ENCODE peak calls at places on chromosomes 6 and 20, in six cellular contexts. One of them, this sample, is unnamed.

GRCh38 chr20:23129891-23130621 is 43.9 kb upstream of the CD93 start:
- DNase-seq in neuronal stem cell: no peak
- DNase-seq in mesenchymal stem cell: no peak
- DNase-seq in IMR-90: no peak
- DNase-seq in trophoblast cell: no peak
- DNase-seq in H1: no peak
- DNase-seq in this sample: no peak

GRCh38 chr6:163780993-163781392 is 366.5 kb downstream of the QKI start:
- DNase-seq in neuronal stem cell: peak; percentile 15
- DNase-seq in mesenchymal stem cell: no peak
- DNase-seq in IMR-90: peak; percentile 11
- DNase-seq in trophoblast cell: no peak
- DNase-seq in H1: no peak
- DNase-seq in this sample: peak; percentile 45

GRCh38 chr20:13610205-13610604 is 28.5 kb downstream of the TASP1 start:
- DNase-seq in neuronal stem cell: no peak
- DNase-seq in mesenchymal stem cell: no peak
- DNase-seq in IMR-90: no peak
- DNase-seq in trophoblast cell: no peak
- DNase-seq in H1: no peak
- DNase-seq in this sample: peak; percentile 49

GRCh38 chr6:133114973-133115372 is 126.2 kb upstream of the EYA4 start:
- DNase-seq in neuronal stem cell: no peak
- DNase-seq in mesenchymal stem cell: no peak
- DNase-seq in IMR-90: peak; percentile 18
- DNase-seq in trophoblast cell: no peak
- DNase-seq in H1: no peak
- DNase-seq in this sample: no peak

GRCh38 chr6:10146723-10147451 is 268.0 kb downstream of the TFAP2A start:
- DNase-seq in neuronal stem cell: peak; percentile 37
- DNase-seq in mesenchymal stem cell: peak; percentile 44
- DNase-seq in IMR-90: peak; percentile 8
- DNase-seq in trophoblast cell: peak; percentile 8
- DNase-seq in H1: no peak
- DNase-seq in this sample: peak; percentile 53

GRCh38 chr6:44128020-44128917 is 915 bp downstream of the TMEM63B start:
- DNase-seq in neuronal stem cell: no peak
- DNase-seq in mesenchymal stem cell: peak; percentile 57
- DNase-seq in IMR-90: no peak
- DNase-seq in trophoblast cell: no peak
- DNase-seq in H1: peak; percentile 70
- DNase-seq in this sample: peak; percentile 48

GRCh38 chr20:46377532-46377931 is 28.9 kb downstream of the ELMO2 start:
- DNase-seq in neuronal stem cell: no peak
- DNase-seq in mesenchymal stem cell: no peak
- DNase-seq in IMR-90: no peak
- DNase-seq in trophoblast cell: no peak
- DNase-seq in H1: no peak
- DNase-seq in this sample: no peak

GRCh38 chr6:33297406-33297955 is 1.3 kb downstream of the RGL2 start:
- DNase-seq in neuronal stem cell: no peak
- DNase-seq in mesenchymal stem cell: no peak
- DNase-seq in IMR-90: no peak
- DNase-seq in trophoblast cell: peak; percentile 85
- DNase-seq in H1: peak; percentile 91
- DNase-seq in this sample: peak; percentile 88

GRCh38 chr6:44564906-44565524 is 177.5 kb downstream of the CDC5L start:
- DNase-seq in neuronal stem cell: no peak
- DNase-seq in mesenchymal stem cell: no peak
- DNase-seq in IMR-90: no peak
- DNase-seq in trophoblast cell: no peak
- DNase-seq in H1: no peak
- DNase-seq in this sample: no peak

GRCh38 chr6:78810698-78811097 is 56.7 kb upstream of the IRAK1BP1 start:
- DNase-seq in neuronal stem cell: no peak
- DNase-seq in mesenchymal stem cell: no peak
- DNase-seq in IMR-90: peak; percentile 31
- DNase-seq in trophoblast cell: peak; percentile 20
- DNase-seq in H1: no peak
- DNase-seq in this sample: no peak

GRCh38 chr6:25061289-25061945 is 125.7 kb upstream of the RIPOR2 start:
- DNase-seq in neuronal stem cell: peak; percentile 6
- DNase-seq in mesenchymal stem cell: no peak
- DNase-seq in IMR-90: peak; percentile 14
- DNase-seq in trophoblast cell: no peak
- DNase-seq in H1: no peak
- DNase-seq in this sample: no peak

GRCh38 chr6:84687487-84687886 is 76.9 kb downstream of the TBX18 start:
- DNase-seq in neuronal stem cell: peak; percentile 36
- DNase-seq in mesenchymal stem cell: no peak
- DNase-seq in IMR-90: no peak
- DNase-seq in trophoblast cell: no peak
- DNase-seq in H1: no peak
- DNase-seq in this sample: no peak

GRCh38 chr6:64221776-64222175 is 586.2 kb downstream of the PHF3 start:
- DNase-seq in neuronal stem cell: no peak
- DNase-seq in mesenchymal stem cell: no peak
- DNase-seq in IMR-90: peak; percentile 7
- DNase-seq in trophoblast cell: no peak
- DNase-seq in H1: no peak
- DNase-seq in this sample: no peak

GRCh38 chr6:28203201-28203600 is 21.9 kb upstream of the ZSCAN9 start:
- DNase-seq in neuronal stem cell: no peak
- DNase-seq in mesenchymal stem cell: no peak
- DNase-seq in IMR-90: no peak
- DNase-seq in trophoblast cell: no peak
- DNase-seq in H1: peak; percentile 63
- DNase-seq in this sample: peak; percentile 65

GRCh38 chr20:46226602-46227001 is 81.7 kb downstream of the CDH22 start:
- DNase-seq in neuronal stem cell: no peak
- DNase-seq in mesenchymal stem cell: peak; percentile 25
- DNase-seq in IMR-90: peak; percentile 32
- DNase-seq in trophoblast cell: no peak
- DNase-seq in H1: no peak
- DNase-seq in this sample: no peak

GRCh38 chr6:139588076-139588639 is 213.7 kb upstream of the CITED2 start:
- DNase-seq in neuronal stem cell: no peak
- DNase-seq in mesenchymal stem cell: peak; percentile 75
- DNase-seq in IMR-90: peak; percentile 65
- DNase-seq in trophoblast cell: no peak
- DNase-seq in H1: no peak
- DNase-seq in this sample: no peak

GRCh38 chr6:141724731-141725130 is 408.0 kb upstream of the GJE1 start:
- DNase-seq in neuronal stem cell: no peak
- DNase-seq in mesenchymal stem cell: no peak
- DNase-seq in IMR-90: no peak
- DNase-seq in trophoblast cell: no peak
- DNase-seq in H1: no peak
- DNase-seq in this sample: no peak

GRCh38 chr6:33123732-33124524 is 48.1 kb downstream of the HLA-DPB1 start:
- DNase-seq in neuronal stem cell: no peak
- DNase-seq in mesenchymal stem cell: peak; percentile 9
- DNase-seq in IMR-90: peak; percentile 30
- DNase-seq in trophoblast cell: peak; percentile 29
- DNase-seq in H1: no peak
- DNase-seq in this sample: peak; percentile 62

GRCh38 chr6:154814063-154814462 is 80.8 kb downstream of the SCAF8 start:
- DNase-seq in neuronal stem cell: no peak
- DNase-seq in mesenchymal stem cell: no peak
- DNase-seq in IMR-90: no peak
- DNase-seq in trophoblast cell: no peak
- DNase-seq in H1: no peak
- DNase-seq in this sample: no peak
- H4K91ac ChIP-seq in neuronal stem cell: no peak overlapping the region
- H4K91ac ChIP-seq in mesenchymal stem cell: no peak overlapping the region
- H4K91ac ChIP-seq in IMR-90: no peak overlapping the region
- H4K91ac ChIP-seq in trophoblast cell: no peak overlapping the region
- H4K91ac ChIP-seq in H1: no peak overlapping the region
- H4K91ac ChIP-seq in this sample: no peak overlapping the region

GRCh38 chr20:38607351-38607750 is 5.7 kb downstream of the ARHGAP40 start:
- DNase-seq in neuronal stem cell: no peak
- DNase-seq in mesenchymal stem cell: no peak
- DNase-seq in IMR-90: no peak
- DNase-seq in trophoblast cell: no peak
- DNase-seq in H1: no peak
- DNase-seq in this sample: peak; percentile 52

GRCh38 chr20:38604873-38605303 is 3.3 kb downstream of the ARHGAP40 start:
- DNase-seq in neuronal stem cell: peak; percentile 21
- DNase-seq in mesenchymal stem cell: peak; percentile 56
- DNase-seq in IMR-90: peak; percentile 14
- DNase-seq in trophoblast cell: no peak
- DNase-seq in H1: no peak
- DNase-seq in this sample: no peak

GRCh38 chr20:38610521-38610920 is 8.9 kb downstream of the ARHGAP40 start:
- DNase-seq in neuronal stem cell: no peak
- DNase-seq in mesenchymal stem cell: no peak
- DNase-seq in IMR-90: peak; percentile 6
- DNase-seq in trophoblast cell: no peak
- DNase-seq in H1: no peak
- DNase-seq in this sample: no peak

GRCh38 chr20:38609828-38610227 is 8.2 kb downstream of the ARHGAP40 start:
- DNase-seq in neuronal stem cell: no peak
- DNase-seq in mesenchymal stem cell: no peak
- DNase-seq in IMR-90: no peak
- DNase-seq in trophoblast cell: no peak
- DNase-seq in H1: no peak
- DNase-seq in this sample: no peak

DNA sequence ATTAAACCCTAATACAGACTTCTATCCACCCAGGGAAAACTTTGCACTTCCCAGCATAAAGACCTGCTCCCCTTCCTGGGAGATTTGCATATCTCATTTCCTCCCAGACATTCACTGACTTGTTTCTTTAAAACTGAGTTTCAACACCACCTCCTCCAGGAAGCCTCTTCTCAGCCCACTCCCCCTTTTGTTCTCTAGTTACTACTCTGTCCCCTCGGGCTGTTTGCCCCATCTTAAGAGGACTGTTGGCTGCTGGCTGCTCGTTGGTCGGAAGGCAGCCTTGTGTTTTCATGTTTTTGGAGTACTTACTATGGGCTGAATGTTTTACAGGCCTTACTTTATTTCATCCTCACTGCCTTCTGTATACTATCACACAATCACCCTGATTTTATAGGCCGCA is 6.6 kb downstream of the ARHGAP40 start:
- DNase-seq in neuronal stem cell: no peak
- DNase-seq in mesenchymal stem cell: no peak
- DNase-seq in IMR-90: no peak
- DNase-seq in trophoblast cell: no peak
- DNase-seq in H1: no peak
- DNase-seq in this sample: no peak
- H4K8ac ChIP-seq in neuronal stem cell: no peak overlapping the region
- H4K8ac ChIP-seq in mesenchymal stem cell: no peak overlapping the region
- H4K8ac ChIP-seq in IMR-90: no peak overlapping the region
- H4K8ac ChIP-seq in trophoblast cell: no peak overlapping the region
- H4K8ac ChIP-seq in H1: no peak overlapping the region
- H4K8ac ChIP-seq in this sample: no peak overlapping the region

DNA sequence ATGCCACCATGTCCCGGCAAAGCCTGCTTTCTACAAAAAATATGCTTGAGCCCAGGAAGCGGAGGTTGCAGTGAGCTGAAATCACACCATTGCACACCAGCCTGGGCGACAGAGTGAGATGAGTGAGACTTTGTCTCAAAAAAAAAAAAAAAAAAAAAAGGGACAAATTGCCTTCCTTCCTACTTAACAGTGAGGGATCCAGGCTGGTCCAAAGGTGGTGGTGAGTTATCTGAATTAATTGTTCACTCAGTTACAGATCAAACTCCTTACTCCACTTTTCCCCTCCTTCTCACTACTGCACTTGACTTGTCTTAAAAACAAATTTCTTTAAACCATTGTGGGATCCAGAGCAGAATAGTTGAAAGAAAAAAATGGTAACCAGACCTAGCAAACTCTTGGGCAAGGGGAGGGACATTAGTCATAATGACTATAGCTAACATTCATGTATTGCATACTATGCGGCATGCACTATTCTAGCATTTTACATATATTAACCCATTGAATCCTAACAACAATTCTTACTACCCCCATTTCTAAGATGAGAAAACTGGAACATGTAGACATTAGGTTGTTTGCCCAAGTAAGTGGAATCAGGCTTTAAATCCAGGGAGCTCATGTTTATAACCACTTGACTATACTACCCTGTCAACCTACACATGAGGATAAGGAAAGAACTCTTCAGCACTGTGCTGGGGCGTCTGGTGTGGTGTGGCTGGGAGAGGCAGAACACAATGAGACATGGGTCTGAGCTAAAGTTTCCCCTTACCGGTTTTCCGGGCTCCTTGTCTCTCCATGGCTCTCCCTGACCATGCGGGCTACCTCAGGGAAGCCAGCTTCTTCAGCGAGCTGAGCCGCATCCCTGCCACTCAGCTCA is 1.5 kb downstream of the GPANK1 start:
- DNase-seq in neuronal stem cell: no peak
- DNase-seq in mesenchymal stem cell: peak; percentile 54
- DNase-seq in IMR-90: peak; percentile 70
- DNase-seq in trophoblast cell: no peak
- DNase-seq in H1: no peak
- DNase-seq in this sample: no peak
- H3K4ac ChIP-seq in neuronal stem cell: no peak overlapping the region
- H3K4ac ChIP-seq in mesenchymal stem cell: peak overlapping the region; percentile 94
- H3K4ac ChIP-seq in IMR-90: peak overlapping the region; percentile 80
- H3K4ac ChIP-seq in trophoblast cell: peak overlapping the region; percentile 67
- H3K4ac ChIP-seq in H1: no peak overlapping the region
- H3K4ac ChIP-seq in this sample: no peak overlapping the region

GRCh38 chr6:143146186-143146831 is 85.6 kb downstream of the AIG1 start:
- DNase-seq in neuronal stem cell: no peak
- DNase-seq in mesenchymal stem cell: no peak
- DNase-seq in IMR-90: no peak
- DNase-seq in trophoblast cell: no peak
- DNase-seq in H1: no peak
- DNase-seq in this sample: no peak

GRCh38 chr6:143149771-143150170 is 89.1 kb downstream of the AIG1 start:
- DNase-seq in neuronal stem cell: no peak
- DNase-seq in mesenchymal stem cell: no peak
- DNase-seq in IMR-90: peak; percentile 52
- DNase-seq in trophoblast cell: no peak
- DNase-seq in H1: no peak
- DNase-seq in this sample: no peak

GRCh38 chr6:143155681-143156080 is 95.0 kb downstream of the AIG1 start:
- DNase-seq in neuronal stem cell: no peak
- DNase-seq in mesenchymal stem cell: no peak
- DNase-seq in IMR-90: no peak
- DNase-seq in trophoblast cell: no peak
- DNase-seq in H1: no peak
- DNase-seq in this sample: no peak

GRCh38 chr6:143150291-143150690 is 89.6 kb downstream of the AIG1 start:
- DNase-seq in neuronal stem cell: no peak
- DNase-seq in mesenchymal stem cell: peak; percentile 12
- DNase-seq in IMR-90: no peak
- DNase-seq in trophoblast cell: no peak
- DNase-seq in H1: no peak
- DNase-seq in this sample: no peak

DNA sequence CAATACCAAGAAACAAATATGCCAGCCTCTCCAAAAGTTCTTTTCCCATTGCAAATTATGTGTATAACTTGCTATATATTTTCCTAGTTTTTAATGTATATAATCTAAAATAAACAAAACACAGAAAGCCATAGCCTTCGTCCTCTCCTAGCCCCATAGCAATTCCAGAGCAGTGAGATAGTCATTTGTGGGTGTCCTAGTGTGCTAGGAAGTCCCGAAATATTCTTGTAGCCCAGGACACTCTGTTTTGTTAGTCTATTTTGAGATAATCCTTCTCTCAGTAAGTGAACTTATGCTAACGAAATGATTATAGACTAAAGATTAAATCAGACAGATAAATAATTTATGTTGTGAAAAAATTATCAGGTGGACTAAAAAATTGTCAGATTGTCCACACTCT is 90.7 kb downstream of the AIG1 start:
- DNase-seq in neuronal stem cell: no peak
- DNase-seq in mesenchymal stem cell: no peak
- DNase-seq in IMR-90: no peak
- DNase-seq in trophoblast cell: no peak
- DNase-seq in H1: no peak
- DNase-seq in this sample: no peak
- H4K91ac ChIP-seq in neuronal stem cell: no peak overlapping the region
- H4K91ac ChIP-seq in mesenchymal stem cell: no peak overlapping the region
- H4K91ac ChIP-seq in IMR-90: no peak overlapping the region
- H4K91ac ChIP-seq in trophoblast cell: no peak overlapping the region
- H4K91ac ChIP-seq in H1: no peak overlapping the region
- H4K91ac ChIP-seq in this sample: no peak overlapping the region